ENCODE peak calls at places on chromosomes 7 and 10, in six cellular contexts. N, C, G, A, R and U are unnamed samples.

GRCh38 chr7:28112883-28113540 is 67.6 kb downstream of the JAZF1 start:
- DNase-seq in N (no peak), C (no peak), G (no peak), A (no peak), R (no peak), U (peak; percentile 68)

GRCh38 chr10:45673074-45673628 is 579 bp upstream of the ZFAND4 start:
- DNase-seq in N (peak; percentile 5), C (no peak), G (peak; percentile 57), A (peak; percentile 25), R (no peak), U (no peak)

GRCh38 chr10:48444266-48444665 is 137.8 kb downstream of the MAPK8 start:
- DNase-seq in N (peak; percentile 56), C (no peak), G (no peak), A (no peak), R (no peak), U (no peak)

GRCh38 chr10:103776878-103777591 is 78.3 kb downstream of the SH3PXD2A start:
- DNase-seq in N (no peak), C (no peak), G (peak; percentile 90), A (no peak), R (no peak), U (no peak)

GRCh38 chr7:140230862-140231778 is 54.3 kb upstream of the KDM7A start:
- DNase-seq in N (peak; percentile 17), C (peak; percentile 78), G (peak; percentile 83), A (peak; percentile 64), R (peak; percentile 45), U (peak; percentile 51)

GRCh38 chr7:38977658-38978057 is at the start of gene POU6F2:
- DNase-seq in N (no peak), C (no peak), G (no peak), A (no peak), R (no peak), U (no peak)

GRCh38 chr10:29304259-29305030 is 15.6 kb downstream of the LYZL1 start:
- DNase-seq in N (peak; percentile 74), C (no peak), G (no peak), A (peak; percentile 48), R (no peak), U (no peak)

GRCh38 chr7:102305414-102306268 is 19.0 kb downstream of the SH2B2 start:
- DNase-seq in N (no peak), C (no peak), G (no peak), A (no peak), R (no peak), U (no peak)

GRCh38 chr10:49512121-49512809 is 26.7 kb downstream of the ERCC6 start:
- DNase-seq in N (peak; percentile 62), C (no peak), G (no peak), A (no peak), R (no peak), U (no peak)

GRCh38 chr7:80379034-80379433 is 132.8 kb downstream of the GNAT3 start:
- DNase-seq in N (peak; percentile 84), C (no peak), G (no peak), A (no peak), R (no peak), U (no peak)

GRCh38 chr10:82815680-82816079 is 940.7 kb downstream of the NRG3 start:
- DNase-seq in N (no peak), C (no peak), G (no peak), A (no peak), R (no peak), U (no peak)

GRCh38 chr7:12557282-12557681 is 13.2 kb upstream of the SCIN start:
- DNase-seq in N (no peak), C (no peak), G (no peak), A (no peak), R (no peak), U (no peak)

GRCh38 chr10:34827087-34827766 is 12.1 kb upstream of the PARD3 start:
- DNase-seq in N (no peak), C (no peak), G (no peak), A (no peak), R (no peak), U (no peak)

GRCh38 chr10:23157691-23158369 is 34.3 kb upstream of the PTF1A start:
- DNase-seq in N (peak; percentile 61), C (no peak), G (no peak), A (peak; percentile 49), R (no peak), U (no peak)

GRCh38 chr10:93065675-93066543 is 5.3 kb downstream of the CYP26C1 start:
- DNase-seq in N (peak; percentile 39), C (peak; percentile 63), G (no peak), A (no peak), R (no peak), U (no peak)

GRCh38 chr10:6757119-6757518 is 177.0 kb upstream of the PRKCQ start:
- DNase-seq in N (no peak), C (no peak), G (no peak), A (no peak), R (no peak), U (no peak)